ENCODE peak calls at places on chromosomes 5 and 9, in seven cellular contexts. Z, Y, W, X, O, J and F are unnamed samples.

GRCh38 chr5:27434335-27434734 is 395.9 kb upstream of the CDH9 start:
- DNase-seq in Z (no peak), Y (no peak), W (no peak), X (no peak), O (no peak), J (no peak), F (no peak)

GRCh38 chr5:87125796-87126195 is 141.9 kb upstream of the RASA1 start:
- DNase-seq in Z (no peak), Y (no peak), W (no peak), X (no peak), O (no peak), J (no peak), F (no peak)

GRCh38 chr9:115443890-115444289 is 325.9 kb upstream of the TNC start:
- DNase-seq in Z (no peak), Y (no peak), W (no peak), X (no peak), O (no peak), J (no peak), F (no peak)

GRCh38 chr9:26955222-26955903 is 849 bp upstream of the IFT74 start:
- DNase-seq in Z (peak; percentile 41), Y (peak; percentile 7), W (no peak), X (no peak), O (peak; percentile 16), J (peak; percentile 24), F (peak; percentile 57)

GRCh38 chr5:180950291-180950949 is 38.2 kb upstream of the BTNL3 start:
- DNase-seq in Z (peak; percentile 2), Y (no peak), W (no peak), X (no peak), O (no peak), J (no peak), F (peak; percentile 3)

GRCh38 chr9:90965911-90966290 is 164.3 kb downstream of the SYK start:
- DNase-seq in Z (no peak), Y (no peak), W (no peak), X (no peak), O (no peak), J (no peak), F (no peak)

GRCh38 chr9:129840024-129840423 is 4.8 kb downstream of the USP20 start:
- DNase-seq in Z (no peak), Y (peak; percentile 56), W (no peak), X (no peak), O (no peak), J (no peak), F (no peak)

GRCh38 chr5:9924614-9925013 is 294.5 kb upstream of the TAS2R1 start:
- DNase-seq in Z (peak; percentile 88), Y (no peak), W (peak; percentile 94), X (no peak), O (peak; percentile 93), J (no peak), F (peak; percentile 95)

GRCh38 chr9:131272212-131272611 is 4.1 kb downstream of the FAM78A start:
- DNase-seq in Z (no peak), Y (peak; percentile 36), W (no peak), X (peak; percentile 41), O (no peak), J (no peak), F (no peak)

GRCh38 chr9:131275332-131276106 is 791 bp downstream of the FAM78A start:
- DNase-seq in Z (no peak), Y (peak; percentile 77), W (no peak), X (peak; percentile 79), O (no peak), J (peak; percentile 49), F (no peak)

GRCh38 chr9:131273146-131273545 is 3.2 kb downstream of the FAM78A start:
- DNase-seq in Z (no peak), Y (peak; percentile 44), W (no peak), X (peak; percentile 69), O (no peak), J (peak; percentile 32), F (no peak)

GRCh38 chr9:131274674-131275331 is 1.5 kb downstream of the FAM78A start:
- DNase-seq in Z (no peak), Y (peak; percentile 43), W (no peak), X (peak; percentile 75), O (no peak), J (peak; percentile 65), F (no peak)

GRCh38 chr9:131273791-131274673 is 2.3 kb downstream of the FAM78A start:
- DNase-seq in Z (no peak), Y (peak; percentile 59), W (no peak), X (peak; percentile 51), O (peak; percentile 59), J (no peak), F (no peak)
- H3K4me3 ChIP-seq in Z (no peak overlapping the region), Y (peak overlapping the region; percentile 90), W (no peak overlapping the region), X (peak overlapping the region; percentile 5), O (no peak overlapping the region), J (peak overlapping the region; percentile 79), F (no peak overlapping the region)

DNA sequence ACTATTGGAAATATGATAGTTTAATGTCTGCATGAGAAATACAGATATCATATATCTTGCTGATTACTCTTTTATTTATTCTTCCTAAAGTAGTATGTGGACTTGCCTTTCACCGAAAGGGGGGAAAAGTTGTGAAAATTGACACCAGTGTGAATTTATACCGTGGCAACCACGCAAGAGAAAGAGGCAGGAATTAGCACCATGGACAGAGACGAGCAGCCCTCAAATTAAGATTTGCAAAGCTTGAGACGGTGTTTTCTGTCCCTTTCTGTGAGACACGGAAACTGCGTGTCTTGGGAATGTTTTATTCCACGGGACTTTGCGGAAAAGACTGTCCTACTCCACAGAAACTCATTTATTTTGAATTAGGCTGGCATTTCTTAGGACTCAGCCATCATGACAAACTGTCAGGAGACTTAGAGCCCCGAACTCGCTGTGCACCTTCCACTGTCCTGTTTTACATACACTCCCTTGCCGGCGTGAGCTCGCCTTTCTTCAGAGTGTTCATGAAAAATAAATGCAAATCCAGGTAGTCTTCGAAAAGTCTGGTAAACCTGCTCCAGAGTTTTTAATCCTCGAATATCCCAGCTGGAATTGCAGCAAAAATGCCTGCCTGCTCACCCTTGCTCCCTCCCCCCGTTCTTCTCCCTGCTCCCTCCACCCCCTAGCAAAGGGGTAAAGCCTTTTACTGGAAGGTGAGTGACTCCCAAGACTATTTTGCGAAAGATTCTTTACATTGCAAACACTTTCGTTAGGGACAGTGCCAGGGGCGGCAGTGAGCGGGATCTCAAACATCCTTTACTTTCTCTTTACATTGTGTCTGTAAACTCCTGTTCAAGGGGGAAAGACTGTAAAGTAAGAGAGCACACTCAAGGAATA is 3.8 kb upstream of the ELAVL2 start:
- DNase-seq in Z (peak; percentile 20), Y (no peak), W (no peak), X (no peak), O (peak; percentile 71), J (no peak), F (no peak)
- H3K4me3 ChIP-seq in Z (no peak overlapping the region), Y (no peak overlapping the region), W (no peak overlapping the region), X (no peak overlapping the region), O (no peak overlapping the region), J (no peak overlapping the region), F (no peak overlapping the region)

DNA sequence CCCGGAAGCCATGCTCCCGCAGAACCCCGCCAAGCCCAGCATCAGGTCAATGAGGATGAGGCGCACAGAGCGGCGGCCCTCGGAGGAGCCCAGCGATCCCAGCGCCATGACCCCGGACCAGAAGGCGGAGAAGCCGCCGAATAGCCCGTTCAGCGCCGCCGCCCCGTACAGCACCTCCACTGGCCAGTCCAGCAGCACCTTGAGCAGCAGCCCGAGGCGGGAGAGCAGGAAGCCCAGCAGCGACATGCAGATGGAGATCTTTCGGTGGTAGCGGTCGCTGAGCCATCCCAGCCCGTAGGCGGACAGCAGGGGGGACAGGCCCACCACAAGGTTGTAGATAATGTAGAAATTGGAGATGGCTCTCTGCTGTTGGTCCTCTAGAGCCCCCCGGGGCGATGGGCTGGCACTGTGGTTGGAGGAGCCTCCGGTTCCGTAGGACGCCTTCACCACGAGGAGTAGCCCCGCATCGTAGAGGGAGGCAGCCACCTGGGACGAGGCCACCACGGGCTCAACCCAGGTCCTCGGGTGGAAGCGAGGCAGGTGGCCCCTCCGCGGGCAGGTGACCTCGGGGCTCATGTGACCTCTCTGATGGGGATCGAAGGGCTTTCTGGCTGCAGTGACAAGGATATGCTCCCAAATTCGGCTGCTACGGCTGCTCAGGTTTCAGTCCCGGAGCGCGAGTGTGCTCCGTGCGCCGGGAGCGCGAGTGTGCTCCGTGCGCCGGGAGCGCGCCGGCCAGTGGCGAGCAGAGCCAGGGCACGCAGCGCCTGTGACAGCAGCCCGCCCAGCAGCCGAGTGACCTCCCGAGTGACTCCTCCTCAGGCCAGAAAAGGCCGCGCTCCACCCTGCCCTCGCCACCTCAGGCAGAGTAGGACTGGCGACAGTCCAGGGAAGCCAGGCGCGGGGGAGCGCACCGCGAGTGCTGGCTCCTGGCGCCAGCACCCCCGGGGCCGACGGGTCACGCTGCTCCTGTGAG is at the start of gene SLC46A2:
- DNase-seq in Z (no peak), Y (no peak), W (no peak), X (peak; percentile 77), O (peak; percentile 13), J (no peak), F (peak; percentile 46)
- H3K4me3 ChIP-seq in Z (peak within 1 kb of the TSS; percentile 23), Y (no peak within 1 kb of the TSS), W (peak within 1 kb of the TSS; percentile 34), X (peak within 1 kb of the TSS; percentile 55), O (peak within 1 kb of the TSS; percentile 80), J (peak within 1 kb of the TSS; percentile 33), F (peak within 1 kb of the TSS; percentile 45)

GRCh38 chr5:4994994-4995393 is 145.1 kb upstream of the ADAMTS16 start:
- DNase-seq in Z (peak; percentile 79), Y (no peak), W (peak; percentile 52), X (no peak), O (no peak), J (no peak), F (peak; percentile 66)
- H3K4me3 ChIP-seq in Z (no peak overlapping the region), Y (no peak overlapping the region), W (no peak overlapping the region), X (no peak overlapping the region), O (no peak overlapping the region), J (no peak overlapping the region), F (no peak overlapping the region)